ENCODE peak calls at places on chromosomes 13 and 19, in ten cellular contexts. M is progenitor cell of endocrine pancreas; B is DMS79 treated with DMSO at 0.1 percent for 48 hours; K is tibial nerve; G is stimulated activated CD8-positive, alpha-beta memory T cell treated with anti-CD3 and anti-CD28 coated beads, Interleukin-4, amount 100 ng/mL, for 4 hours; X is HuH-7.5; R is ascending aorta; S is stimulated activated CD4-positive, alpha-beta T cell treated with anti-CD3 and anti-CD28 coated beads, Interleukin-15, amount 100 ng/mL, for 1 hour; A is psoas muscle; V is effector CD4-positive, alpha-beta T cell. C is an unnamed sample.

GRCh38 chr13:44755872-44756271 is 179.7 kb upstream of the TSC22D1 start:
- DNase-seq in G (no peak), V (no peak), R (no peak), X (no peak), A (no peak), B (no peak), M (no peak), S (no peak), K (no peak), C (no peak)

GRCh38 chr19:3655402-3656072 is 28.9 kb upstream of the CACTIN start:
- DNase-seq in M (no peak), K (no peak), V (no peak), S (no peak), G (no peak), X (no peak), R (no peak), B (no peak), A (no peak), C (peak; percentile 57)

GRCh38 chr19:48418317-48419064 is 25.0 kb downstream of the GRIN2D start:
- DNase-seq in M (no peak), K (no peak), A (no peak), G (no peak), X (no peak), V (no peak), S (no peak), R (no peak), B (no peak), C (no peak)

GRCh38 chr13:40381935-40382764 is 284.3 kb downstream of the FOXO1 start:
- DNase-seq in B (no peak), M (no peak), K (peak; percentile 55), V (no peak), X (no peak), R (no peak), S (no peak), G (no peak), A (peak; percentile 77), C (no peak)

GRCh38 chr13:35179494-35179893 is 237.4 kb downstream of the NBEA start:
- DNase-seq in V (no peak), B (no peak), X (no peak), G (no peak), S (no peak), M (no peak), K (no peak), A (no peak), R (no peak), C (no peak)

GRCh38 chr13:44470623-44471562 is 97.3 kb downstream of the SERP2 start:
- DNase-seq in A (no peak), X (no peak), S (no peak), B (peak; percentile 21), G (no peak), R (no peak), K (no peak), M (no peak), V (no peak), C (no peak)

GRCh38 chr13:31072041-31072440 is 89.7 kb downstream of the HSPH1 start:
- DNase-seq in B (no peak), X (no peak), V (no peak), M (no peak), K (no peak), G (no peak), R (no peak), A (no peak), S (no peak), C (no peak)

GRCh38 chr13:26880741-26881140 is 120.2 kb upstream of the GPR12 start:
- DNase-seq in X (no peak), S (no peak), V (no peak), A (no peak), R (no peak), G (no peak), M (no peak), B (no peak), K (no peak), C (no peak)

GRCh38 chr13:38582133-38582532 is 104.7 kb upstream of the FREM2 start:
- DNase-seq in A (no peak), V (no peak), G (no peak), X (no peak), R (no peak), K (no peak), B (no peak), S (no peak), M (no peak), C (peak; percentile 2)